ENCODE peak calls at places on chromosomes 5 and 9, in four cellular contexts. One of them, this sample, is unnamed.

GRCh38 chr9:134565316-134565915 is 76.2 kb upstream of the COL5A1 start:
- DNase-seq in SK-N-SH: no peak
- DNase-seq in HepG2: no peak
- DNase-seq in H1: peak; percentile 4
- DNase-seq in this sample: no peak

GRCh38 chr5:50445281-50445949 is 4.3 kb upstream of the EMB start:
- DNase-seq in SK-N-SH: no peak
- DNase-seq in HepG2: no peak
- DNase-seq in H1: no peak
- DNase-seq in this sample: peak; percentile 62

GRCh38 chr5:37834542-37835399 is 5.1 kb downstream of the GDNF start:
- DNase-seq in SK-N-SH: peak; percentile 41
- DNase-seq in HepG2: no peak
- DNase-seq in H1: peak; percentile 71
- DNase-seq in this sample: no peak

GRCh38 chr9:109799792-109800191 is 19.8 kb downstream of the PALM2AKAP2 start:
- DNase-seq in SK-N-SH: no peak
- DNase-seq in HepG2: no peak
- DNase-seq in H1: no peak
- DNase-seq in this sample: no peak

GRCh38 chr9:99411068-99411467 is 189.0 kb downstream of the SEC61B start:
- DNase-seq in SK-N-SH: no peak
- DNase-seq in HepG2: no peak
- DNase-seq in H1: no peak
- DNase-seq in this sample: no peak

GRCh38 chr5:52870448-52870847 is 82.7 kb downstream of the ITGA1 start:
- DNase-seq in SK-N-SH: no peak
- DNase-seq in HepG2: peak; percentile 33
- DNase-seq in H1: no peak
- DNase-seq in this sample: no peak

GRCh38 chr5:77973253-77973609 is 197.1 kb upstream of the TBCA start:
- DNase-seq in SK-N-SH: no peak
- DNase-seq in HepG2: no peak
- DNase-seq in H1: no peak
- DNase-seq in this sample: no peak

GRCh38 chr5:150606476-150606875 is 34.0 kb upstream of the SYNPO start:
- DNase-seq in SK-N-SH: no peak
- DNase-seq in HepG2: no peak
- DNase-seq in H1: no peak
- DNase-seq in this sample: no peak

GRCh38 chr9:3018691-3019230 is 174.9 kb upstream of the PUM3 start:
- DNase-seq in SK-N-SH: no peak
- DNase-seq in HepG2: no peak
- DNase-seq in H1: no peak
- DNase-seq in this sample: no peak

GRCh38 chr5:106392766-106393165 is 1278.0 kb downstream of the EFNA5 start:
- DNase-seq in SK-N-SH: no peak
- DNase-seq in HepG2: no peak
- DNase-seq in H1: no peak
- DNase-seq in this sample: no peak

DNA sequence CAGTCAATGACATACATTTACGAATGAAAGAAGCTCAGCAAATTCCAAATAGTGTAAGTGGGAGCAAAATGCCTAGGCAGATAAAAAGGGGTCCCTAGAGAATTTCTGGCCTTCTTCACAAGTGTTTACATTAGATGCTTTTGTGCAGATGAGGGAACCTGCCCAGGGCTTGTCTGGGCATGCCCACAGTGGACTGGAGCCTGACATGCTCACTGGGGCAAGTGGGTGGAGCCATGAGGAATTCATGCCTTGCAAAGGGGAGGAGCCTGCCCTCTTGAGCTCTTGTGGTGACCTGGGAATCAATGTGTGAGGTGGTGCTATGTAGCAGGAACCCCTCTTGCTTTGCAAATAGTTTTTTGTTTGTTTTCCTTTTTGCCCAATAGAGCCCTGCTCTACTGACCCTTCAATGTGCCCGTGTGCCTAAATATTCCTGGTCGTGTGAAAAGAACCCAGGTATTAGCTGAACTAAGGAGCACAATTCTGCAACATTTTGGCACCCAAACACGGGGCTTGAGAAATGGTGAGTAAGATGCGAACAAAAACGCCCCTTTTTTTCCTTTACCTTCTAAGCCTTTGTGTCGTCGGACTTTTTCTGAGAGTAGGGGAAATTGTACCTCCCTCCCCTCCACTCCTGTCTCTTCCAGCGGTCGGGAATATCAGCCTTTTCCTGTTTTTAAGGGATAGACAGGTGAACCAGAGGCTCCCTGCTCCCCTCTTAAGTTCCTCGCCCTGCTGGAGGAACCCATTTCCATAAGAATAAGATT is 433.8 kb upstream of the CDH9 start:
- DNase-seq in SK-N-SH: peak; percentile 3
- DNase-seq in HepG2: peak; percentile 98
- DNase-seq in H1: peak; percentile 54
- DNase-seq in this sample: peak; percentile 57
- H3K9ac ChIP-seq in SK-N-SH: no peak overlapping the region
- H3K9ac ChIP-seq in HepG2: peak overlapping the region; percentile 97
- H3K9ac ChIP-seq in H1: peak overlapping the region; percentile 94
- H3K9ac ChIP-seq in this sample: peak overlapping the region; percentile 42

GRCh38 chr9:76257224-76257794 is 136.9 kb downstream of the RFK start:
- DNase-seq in SK-N-SH: no peak
- DNase-seq in HepG2: no peak
- DNase-seq in H1: no peak
- DNase-seq in this sample: no peak
- TF ChIP-seq TAF1 in SK-N-SH: no peak
- TF ChIP-seq TAF1 in HepG2: no peak
- TF ChIP-seq TAF1 in H1: no peak
- TF ChIP-seq TAF1 in this sample: no peak

DNA sequence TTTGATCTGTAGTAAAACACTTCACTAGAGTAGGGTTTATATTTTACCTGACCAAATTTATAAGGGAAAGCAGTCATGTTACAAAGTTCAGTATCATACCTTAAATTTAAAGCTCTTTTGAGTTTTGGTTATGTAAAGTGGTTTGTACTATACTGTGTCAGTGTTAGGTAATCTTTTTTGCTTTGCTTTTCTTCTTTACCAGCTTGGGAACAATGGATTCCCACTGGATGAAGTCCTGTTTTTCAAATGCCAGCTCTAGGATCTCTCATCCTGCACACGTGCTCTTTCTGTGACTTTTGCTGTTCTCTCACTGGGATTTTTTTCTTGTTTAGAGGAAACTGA is 15.9 kb downstream of the CYSTM1 start:
- DNase-seq in SK-N-SH: no peak
- DNase-seq in HepG2: no peak
- DNase-seq in H1: no peak
- DNase-seq in this sample: no peak
- H3K9ac ChIP-seq in SK-N-SH: peak overlapping the region; percentile 15
- H3K9ac ChIP-seq in HepG2: no peak overlapping the region
- H3K9ac ChIP-seq in H1: no peak overlapping the region
- H3K9ac ChIP-seq in this sample: no peak overlapping the region

GRCh38 chr5:81779935-81780266 is 29.0 kb upstream of the SSBP2 start:
- DNase-seq in SK-N-SH: no peak
- DNase-seq in HepG2: no peak
- DNase-seq in H1: no peak
- DNase-seq in this sample: no peak

GRCh38 chr5:81776258-81776657 is 25.4 kb upstream of the SSBP2 start:
- DNase-seq in SK-N-SH: no peak
- DNase-seq in HepG2: no peak
- DNase-seq in H1: no peak
- DNase-seq in this sample: no peak

GRCh38 chr5:81778642-81779041 is 27.7 kb upstream of the SSBP2 start:
- DNase-seq in SK-N-SH: no peak
- DNase-seq in HepG2: no peak
- DNase-seq in H1: no peak
- DNase-seq in this sample: no peak

GRCh38 chr5:81782811-81783210 is 31.9 kb upstream of the SSBP2 start:
- DNase-seq in SK-N-SH: no peak
- DNase-seq in HepG2: no peak
- DNase-seq in H1: no peak
- DNase-seq in this sample: no peak

GRCh38 chr5:81779125-81779934 is 28.4 kb upstream of the SSBP2 start:
- DNase-seq in SK-N-SH: peak; percentile 27
- DNase-seq in HepG2: no peak
- DNase-seq in H1: no peak
- DNase-seq in this sample: peak; percentile 23
- TF ChIP-seq TAF1 in SK-N-SH: no peak
- TF ChIP-seq TAF1 in HepG2: no peak
- TF ChIP-seq TAF1 in H1: no peak
- TF ChIP-seq TAF1 in this sample: peak; percentile 83

GRCh38 chr9:129497064-129497836 is 123.7 kb downstream of the C9orf50 start:
- DNase-seq in SK-N-SH: peak; percentile 87
- DNase-seq in HepG2: no peak
- DNase-seq in H1: no peak
- DNase-seq in this sample: no peak

GRCh38 chr9:129497837-129498450 is 123.0 kb downstream of the C9orf50 start:
- DNase-seq in SK-N-SH: no peak
- DNase-seq in HepG2: no peak
- DNase-seq in H1: no peak
- DNase-seq in this sample: no peak

GRCh38 chr9:129500166-129500862 is 120.6 kb downstream of the C9orf50 start:
- DNase-seq in SK-N-SH: peak; percentile 73
- DNase-seq in HepG2: no peak
- DNase-seq in H1: peak; percentile 65
- DNase-seq in this sample: no peak

GRCh38 chr9:129496187-129497063 is 124.5 kb downstream of the C9orf50 start:
- DNase-seq in SK-N-SH: peak; percentile 89
- DNase-seq in HepG2: peak; percentile 81
- DNase-seq in H1: peak; percentile 95
- DNase-seq in this sample: no peak

DNA sequence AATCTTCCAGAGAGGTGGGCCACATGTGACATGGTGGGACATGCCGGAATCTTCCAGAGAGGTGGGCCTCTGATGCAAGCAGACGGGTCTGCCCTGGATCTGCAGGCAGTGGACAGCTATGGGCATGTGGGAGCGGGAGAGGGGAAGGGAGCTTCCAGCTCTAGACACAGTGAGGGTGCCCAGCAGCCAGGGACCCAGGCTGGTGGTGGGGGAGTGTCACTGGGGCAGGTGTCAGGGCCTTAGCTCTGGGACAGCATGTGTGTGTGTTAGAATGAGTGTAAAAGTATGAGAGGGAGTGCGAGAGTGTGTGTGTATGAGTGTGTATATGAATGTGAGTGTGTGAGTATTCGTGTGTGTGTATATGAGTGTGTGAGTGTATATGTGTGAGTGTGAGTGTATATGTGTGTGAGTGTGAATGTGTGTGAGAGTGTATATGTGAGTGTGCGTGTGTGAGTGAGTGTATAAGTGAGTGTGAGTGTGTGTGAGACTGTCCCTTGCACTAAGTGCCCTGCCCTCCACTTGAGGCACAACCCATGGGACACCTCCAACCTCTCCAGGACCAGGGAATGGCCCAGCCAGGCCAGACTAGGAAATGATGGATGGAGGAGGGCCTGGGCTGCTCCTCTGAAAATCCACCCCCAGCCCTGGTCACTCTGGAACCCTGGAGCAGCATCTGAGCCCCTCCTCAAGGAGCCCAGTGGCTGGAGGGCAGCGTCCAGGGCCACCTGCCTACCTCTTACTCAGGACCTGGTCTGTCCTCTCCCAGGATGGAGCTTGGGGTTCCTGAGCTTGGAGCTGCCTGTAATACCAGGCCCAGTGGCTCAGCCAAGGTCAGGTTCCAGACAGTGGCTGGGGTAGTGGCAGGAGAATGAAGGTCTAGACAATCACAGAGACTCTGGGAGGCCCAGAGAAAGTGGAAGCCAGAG is 122.2 kb downstream of the C9orf50 start:
- DNase-seq in SK-N-SH: no peak
- DNase-seq in HepG2: no peak
- DNase-seq in H1: no peak
- DNase-seq in this sample: no peak
- H3K9ac ChIP-seq in SK-N-SH: peak overlapping the region; percentile 99
- H3K9ac ChIP-seq in HepG2: no peak overlapping the region
- H3K9ac ChIP-seq in H1: no peak overlapping the region
- H3K9ac ChIP-seq in this sample: no peak overlapping the region

GRCh38 chr5:10355071-10355889 is 1.8 kb downstream of the MARCHF6 start:
- DNase-seq in SK-N-SH: no peak
- DNase-seq in HepG2: no peak
- DNase-seq in H1: no peak
- DNase-seq in this sample: no peak
- TF ChIP-seq TAF1 in SK-N-SH: no peak
- TF ChIP-seq TAF1 in HepG2: no peak
- TF ChIP-seq TAF1 in H1: no peak
- TF ChIP-seq TAF1 in this sample: no peak

GRCh38 chr9:124594673-124595072 is 87.5 kb upstream of the NR5A1 start:
- DNase-seq in SK-N-SH: no peak
- DNase-seq in HepG2: no peak
- DNase-seq in H1: no peak
- DNase-seq in this sample: no peak
- H3K9ac ChIP-seq in SK-N-SH: no peak overlapping the region
- H3K9ac ChIP-seq in HepG2: peak overlapping the region; percentile 10
- H3K9ac ChIP-seq in H1: no peak overlapping the region
- H3K9ac ChIP-seq in this sample: no peak overlapping the region

DNA sequence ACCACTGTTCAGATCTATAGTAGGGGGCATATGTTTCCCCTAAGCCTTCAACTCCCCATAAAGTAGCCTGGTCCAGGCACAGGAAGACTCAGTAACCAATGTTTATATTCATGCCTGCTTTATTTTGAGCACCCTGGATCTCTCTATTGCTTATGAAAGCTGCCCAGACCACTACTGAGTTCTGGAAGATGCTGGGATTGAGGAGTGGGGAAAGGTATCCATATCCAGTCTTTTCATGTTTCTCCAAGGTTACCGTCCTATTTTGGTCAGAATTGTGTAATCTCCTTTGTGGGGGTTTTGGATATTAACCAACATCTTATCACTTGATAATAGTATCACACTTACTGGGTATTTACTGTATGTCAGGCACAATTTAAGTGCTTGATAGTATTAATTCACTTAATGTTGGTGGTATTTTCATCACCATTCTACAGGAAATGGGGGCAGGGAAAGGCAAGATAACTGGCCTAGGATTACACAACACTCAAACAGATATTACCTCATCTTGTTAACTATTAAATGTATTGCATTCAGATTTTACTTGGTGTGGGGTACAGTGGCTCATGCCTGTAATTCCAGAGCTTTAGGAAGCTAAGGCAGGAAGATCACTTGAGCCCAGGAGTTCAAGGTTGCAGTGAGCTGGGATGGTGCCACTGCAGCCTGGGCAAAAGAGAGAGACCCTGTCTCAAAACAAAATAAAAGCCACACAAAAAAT is 36.3 kb downstream of the RUSC2 start:
- DNase-seq in SK-N-SH: no peak
- DNase-seq in HepG2: no peak
- DNase-seq in H1: no peak
- DNase-seq in this sample: no peak
- TF ChIP-seq TAF1 in SK-N-SH: no peak
- TF ChIP-seq TAF1 in HepG2: no peak
- TF ChIP-seq TAF1 in H1: no peak
- TF ChIP-seq TAF1 in this sample: no peak

DNA sequence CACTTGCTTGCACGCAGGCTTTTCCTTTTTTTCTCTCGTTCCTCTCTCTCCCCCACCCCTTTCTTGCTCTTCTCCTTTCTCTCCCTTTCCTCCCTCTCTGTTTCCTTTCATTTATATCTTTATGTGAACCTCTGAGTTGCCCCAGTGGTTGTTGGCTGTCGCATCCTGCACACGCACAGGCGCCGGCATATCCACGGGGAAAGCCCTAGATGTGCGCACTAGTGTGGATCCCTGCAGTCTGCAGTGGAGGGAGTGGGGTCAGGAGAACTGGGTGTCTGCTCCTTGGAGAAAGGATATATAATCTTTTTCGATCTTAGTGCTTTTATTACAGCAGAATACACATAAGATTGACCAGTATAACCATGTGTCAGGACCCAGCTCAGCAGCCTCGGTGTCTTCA is 223.5 kb downstream of the FANCC start:
- DNase-seq in SK-N-SH: no peak
- DNase-seq in HepG2: no peak
- DNase-seq in H1: no peak
- DNase-seq in this sample: no peak
- H3K9ac ChIP-seq in SK-N-SH: no peak overlapping the region
- H3K9ac ChIP-seq in HepG2: no peak overlapping the region
- H3K9ac ChIP-seq in H1: no peak overlapping the region
- H3K9ac ChIP-seq in this sample: no peak overlapping the region

This sample was measured in GM12878.